ENCODE peak calls at places on chromosomes 11 and 22, in six cellular contexts. K, W, Y, M, H and V are unnamed samples.

GRCh38 chr11:115578275-115578674 is 74.1 kb upstream of the CADM1 start:
- DNase-seq in K (no peak), W (no peak), Y (no peak), M (peak; percentile 3), H (no peak), V (no peak)

GRCh38 chr11:61697093-61697492 is 16.9 kb downstream of the DAGLA start:
- DNase-seq in K (no peak), W (no peak), Y (no peak), M (no peak), H (no peak), V (no peak)

GRCh38 chr11:8262552-8263108 is 1.0 kb downstream of the LMO1 start:
- DNase-seq in K (peak; percentile 73), W (peak; percentile 34), Y (peak; percentile 41), M (peak; percentile 62), H (peak; percentile 55), V (no peak)

GRCh38 chr11:122852071-122852831 is 14.0 kb downstream of the CRTAM start:
- DNase-seq in K (no peak), W (no peak), Y (no peak), M (no peak), H (peak; percentile 53), V (no peak)

GRCh38 chr11:63779044-63779443 is 10.5 kb upstream of the ZFTA start:
- DNase-seq in K (no peak), W (no peak), Y (no peak), M (no peak), H (no peak), V (no peak)

GRCh38 chr11:77074205-77074604 is 7.4 kb downstream of the CAPN5 start:
- DNase-seq in K (no peak), W (peak; percentile 50), Y (no peak), M (no peak), H (no peak), V (no peak)

GRCh38 chr11:123413636-123414035 is 16.4 kb upstream of the GRAMD1B start:
- DNase-seq in K (no peak), W (peak; percentile 43), Y (no peak), M (peak; percentile 95), H (peak; percentile 23), V (no peak)

GRCh38 chr11:1567052-1567720 is 4.9 kb downstream of the DUSP8 start:
- DNase-seq in K (peak; percentile 64), W (no peak), Y (no peak), M (no peak), H (no peak), V (no peak)

GRCh38 chr11:12556788-12557384 is 117.3 kb upstream of the TEAD1 start:
- DNase-seq in K (peak; percentile 73), W (peak; percentile 77), Y (peak; percentile 71), M (peak; percentile 86), H (peak; percentile 96), V (no peak)

GRCh38 chr11:34671946-34672345 is 51.1 kb downstream of the EHF start:
- DNase-seq in K (no peak), W (no peak), Y (no peak), M (no peak), H (no peak), V (no peak)

GRCh38 chr11:116500002-116500832 is 272.6 kb downstream of the BUD13 start:
- DNase-seq in K (no peak), W (no peak), Y (no peak), M (no peak), H (no peak), V (no peak)

GRCh38 chr11:13277719-13278619 is at the start of gene BMAL1:
- DNase-seq in K (peak; percentile 87), W (peak; percentile 67), Y (peak; percentile 28), M (peak; percentile 49), H (no peak), V (peak; percentile 76)

GRCh38 chr11:74838188-74838587 is 89.5 kb downstream of the RNF169 start:
- DNase-seq in K (no peak), W (no peak), Y (no peak), M (no peak), H (peak; percentile 23), V (no peak)

GRCh38 chr22:50528682-50529415 is 963 bp downstream of the TYMP start:
- DNase-seq in K (peak; percentile 62), W (no peak), Y (no peak), M (no peak), H (no peak), V (peak; percentile 50)

GRCh38 chr22:25212337-25212736 is 7.1 kb upstream of the CRYBB2 start:
- DNase-seq in K (no peak), W (no peak), Y (no peak), M (no peak), H (no peak), V (no peak)

GRCh38 chr11:125128450-125128849 is 17.0 kb upstream of the TMEM218 start:
- DNase-seq in K (no peak), W (no peak), Y (no peak), M (no peak), H (peak; percentile 93), V (no peak)

GRCh38 chr22:28408702-28409101 is 270.9 kb downstream of the TTC28 start:
- DNase-seq in K (no peak), W (no peak), Y (no peak), M (no peak), H (peak; percentile 53), V (no peak)

GRCh38 chr11:113132001-113132400 is 170.8 kb downstream of the NCAM1 start:
- DNase-seq in K (no peak), W (peak; percentile 44), Y (no peak), M (no peak), H (no peak), V (no peak)

GRCh38 chr11:69640260-69640994 is 529 bp upstream of the CCND1 start:
- DNase-seq in K (no peak), W (no peak), Y (no peak), M (peak; percentile 56), H (no peak), V (no peak)

GRCh38 chr11:130023204-130023603 is 20.6 kb upstream of the PRDM10 start:
- DNase-seq in K (no peak), W (no peak), Y (no peak), M (no peak), H (peak; percentile 48), V (no peak)

GRCh38 chr11:128607819-128608218 is 20.5 kb upstream of the ETS1 start:
- DNase-seq in K (no peak), W (no peak), Y (no peak), M (no peak), H (no peak), V (no peak)

GRCh38 chr11:128613300-128613995 is 26.1 kb upstream of the ETS1 start:
- DNase-seq in K (no peak), W (no peak), Y (no peak), M (no peak), H (no peak), V (no peak)

GRCh38 chr11:128608732-128609131 is 21.4 kb upstream of the ETS1 start:
- DNase-seq in K (no peak), W (no peak), Y (no peak), M (no peak), H (no peak), V (no peak)

GRCh38 chr11:128615076-128615475 is 27.7 kb upstream of the ETS1 start:
- DNase-seq in K (no peak), W (no peak), Y (no peak), M (no peak), H (no peak), V (no peak)

DNA sequence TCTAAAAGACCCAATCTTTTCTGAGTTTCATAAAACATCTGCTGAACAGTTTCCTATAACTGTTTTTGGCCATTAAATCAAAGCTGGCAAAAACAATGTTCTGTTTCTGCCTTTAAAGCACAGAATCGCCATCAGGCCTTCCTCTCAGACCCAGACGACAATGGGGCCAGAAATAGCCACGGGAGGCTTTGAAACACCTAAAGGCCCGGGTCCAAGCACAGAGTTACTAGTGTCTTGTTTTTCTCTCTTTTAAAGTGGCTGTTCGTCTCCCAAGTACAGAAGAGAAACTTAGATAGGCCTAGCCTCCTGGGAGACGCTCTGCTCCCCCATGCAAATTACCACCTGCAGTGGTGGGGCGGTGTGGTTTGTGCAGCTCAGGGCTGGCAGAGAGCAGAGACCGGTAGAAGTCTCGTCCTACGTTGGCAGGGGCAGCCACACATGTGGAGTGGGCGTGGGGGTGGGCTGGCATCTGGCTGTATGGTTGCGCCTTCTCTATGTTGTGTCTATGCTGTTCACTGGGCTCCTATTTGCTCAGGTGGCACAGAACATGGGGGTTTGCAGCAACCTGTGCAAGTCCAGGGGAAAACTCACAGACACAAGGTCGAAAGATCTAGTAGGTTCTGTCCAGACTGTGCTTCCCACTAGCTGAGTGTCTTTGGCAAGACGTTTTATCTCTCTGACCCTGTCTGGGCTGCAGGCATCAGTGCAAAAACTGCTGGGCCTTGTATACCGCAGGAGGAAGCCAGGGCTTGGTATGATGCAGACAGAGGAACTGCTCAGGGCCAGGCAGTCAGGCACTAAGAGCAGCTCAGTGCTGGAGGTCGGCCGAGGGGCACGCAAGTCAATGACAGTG is 23.6 kb upstream of the ETS1 start:
- DNase-seq in K (no peak), W (no peak), Y (no peak), M (no peak), H (no peak), V (no peak)
- TF ChIP-seq POLR2A in K (no peak), W (no peak), Y (no peak), M (no peak), H (no peak), V (no peak)

GRCh38 chr11:106218096-106218495 is 140.6 kb downstream of the AASDHPPT start:
- DNase-seq in K (no peak), W (no peak), Y (no peak), M (no peak), H (no peak), V (no peak)
- H3K9me3 ChIP-seq in K (no peaks in the 10 kb centered on the region), W (no peaks in the 10 kb centered on the region), Y (peaks cover 4% of the 10 kb centered on the region), M (no peaks in the 10 kb centered on the region), H (peaks cover 5% of the 10 kb centered on the region), V (no peaks in the 10 kb centered on the region)

DNA sequence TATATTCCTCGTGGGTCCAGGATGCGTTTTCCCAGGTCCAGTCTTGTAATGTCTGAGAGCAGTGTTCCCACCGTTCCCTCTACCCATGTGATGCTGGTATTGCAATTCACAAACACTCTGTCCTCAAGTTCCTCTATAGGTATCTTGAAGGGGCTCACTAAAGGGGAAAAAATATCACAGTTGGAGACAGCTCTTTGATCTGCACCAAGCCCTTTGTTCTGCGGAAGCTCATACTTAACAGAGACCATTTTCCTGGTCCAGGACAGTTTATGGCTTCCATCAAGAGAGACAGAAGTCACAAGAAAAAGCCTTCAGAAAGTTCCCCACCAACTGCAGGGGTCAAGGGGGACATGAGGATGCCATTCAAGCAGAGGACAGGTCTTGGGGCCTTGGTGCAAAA is 2.1 kb downstream of the CD3D start:
- DNase-seq in K (no peak), W (no peak), Y (no peak), M (no peak), H (no peak), V (no peak)
- H3K4me1 ChIP-seq in K (no peaks in the 10 kb centered on the region), W (no peaks in the 10 kb centered on the region), Y (no peaks in the 10 kb centered on the region), M (no peaks in the 10 kb centered on the region), H (no peaks in the 10 kb centered on the region), V (no peaks in the 10 kb centered on the region)

DNA sequence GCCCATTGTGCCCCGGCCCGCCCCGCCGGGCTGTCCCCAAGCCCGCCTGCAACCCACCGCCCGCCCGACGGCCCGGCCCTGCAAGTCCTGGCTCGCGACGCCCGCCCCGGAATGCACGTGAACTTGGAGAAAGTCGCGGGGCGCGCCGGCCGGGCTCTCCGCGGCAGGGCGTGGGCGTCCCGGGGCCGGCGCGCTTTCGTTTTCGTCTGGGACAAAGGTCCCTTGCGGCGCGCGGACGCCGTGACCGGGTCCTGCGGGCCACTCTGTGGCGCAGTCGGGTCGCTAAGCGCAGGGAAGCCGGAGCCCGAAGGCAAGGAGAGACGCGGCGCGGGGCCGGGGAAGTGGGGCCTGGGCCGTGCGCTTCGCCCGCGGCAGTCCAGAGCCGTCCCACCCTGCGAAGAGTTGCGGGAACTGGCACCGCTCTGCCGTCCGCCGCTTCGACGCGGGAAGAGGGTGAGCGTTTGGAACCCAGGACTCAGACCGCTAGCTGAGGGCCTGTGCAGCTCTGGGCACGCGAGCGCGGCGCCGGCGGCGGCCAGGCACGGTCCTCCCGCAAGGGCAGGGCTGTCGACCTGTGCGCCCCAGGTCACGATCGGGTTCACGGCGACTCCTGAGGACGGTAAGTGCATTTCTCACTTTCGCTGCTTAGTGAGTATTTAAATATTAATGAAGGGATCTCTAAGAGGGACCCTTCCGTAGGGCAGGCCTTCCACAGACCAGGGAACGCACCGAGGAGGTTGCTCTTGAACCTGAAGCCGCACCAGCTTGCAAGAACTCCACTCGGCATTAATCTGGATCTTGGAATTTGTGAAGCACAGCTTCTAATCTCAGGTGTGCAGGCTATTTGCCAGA is 78.1 kb upstream of the PPARA start:
- DNase-seq in K (peak; percentile 86), W (peak; percentile 66), Y (no peak), M (peak; percentile 74), H (peak; percentile 61), V (peak; percentile 89)
- TF ChIP-seq POLR2A in K (no peak), W (no peak), Y (no peak), M (no peak), H (no peak), V (peak; percentile 73)